ENCODE peak calls at places on chromosomes 2 and 18, in four cellular contexts. F is transverse colon; S is NCI-H1436; A is activated naive CD4-positive, alpha-beta T cell treated with Interleukin-2 at 50 U/mL for 16 hours. P is an unnamed sample.

GRCh38 chr18:61502472-61502871 is 169.2 kb downstream of the CDH20 start:
- DNase-seq in S (peak), F (peak), A (no peak), P (no peak)

GRCh38 chr2:101815739-101816391 is 118.4 kb downstream of the MAP4K4 start:
- DNase-seq in A (no peak), F (no peak), S (no peak), P (peak)

GRCh38 chr2:171478345-171478744 is 43.9 kb upstream of the CYBRD1 start:
- DNase-seq in A (no peak), F (no peak), S (no peak), P (no peak)

GRCh38 chr2:171404258-171404657 is 29.5 kb downstream of the METTL8 start:
- DNase-seq in S (no peak), A (no peak), F (no peak), P (no peak)

GRCh38 chr2:11699686-11700670 is 30.0 kb upstream of the NTSR2 start:
- DNase-seq in A (no peak), S (no peak), F (no peak), P (no peak)

GRCh38 chr2:200397785-200398184 is 91.3 kb downstream of the SPATS2L start:
- DNase-seq in S (no peak), A (no peak), F (no peak), P (no peak)

GRCh38 chr18:8536226-8536625 is 73.0 kb upstream of the RAB12 start:
- DNase-seq in S (no peak), A (no peak), F (no peak), P (no peak)

GRCh38 chr2:69222984-69223658 is 163.9 kb downstream of the GFPT1 start:
- DNase-seq in F (peak), S (peak), A (no peak), P (no peak)

GRCh38 chr2:173343921-173344320 is 10.8 kb upstream of the CDCA7 start:
- DNase-seq in A (no peak), F (no peak), S (no peak), P (no peak)

GRCh38 chr2:152678808-152679207 is 38.5 kb downstream of the PRPF40A start:
- DNase-seq in F (no peak), S (no peak), A (no peak), P (no peak)

GRCh38 chr2:83055338-83056010 is 1403.6 kb downstream of the SUCLG1 start:
- DNase-seq in S (no peak), F (no peak), A (no peak), P (no peak)

GRCh38 chr2:204145197-204146190 is 208.9 kb downstream of the ICOS start:
- DNase-seq in S (peak), A (peak), F (peak), P (peak)

GRCh38 chr2:38214209-38214717 is 138.3 kb upstream of the CYP1B1 start:
- DNase-seq in A (no peak), F (no peak), S (no peak), P (no peak)

GRCh38 chr2:196481323-196481695 is 158.2 kb upstream of the CCDC150 start:
- DNase-seq in A (no peak), S (no peak), F (no peak), P (no peak)

GRCh38 chr18:48580782-48581181 is 42.0 kb downstream of the CTIF start:
- DNase-seq in A (no peak), F (no peak), S (no peak), P (no peak)

P was measured in LNCaP clone FGC.